ENCODE peak calls at places on chromosome 3, in seven cellular contexts. O is IMR-90, Q is Panc1, Z is omental fat pad, U is pancreas, T is spleen, B is AG04449. K is an unnamed sample.

GRCh38 chr3:156553705-156554356 is 1.1 kb downstream of the SSR3 start:
- DNase-seq in O (peak), Q (no peak), Z (no peak), U (no peak), T (no peak), B (peak), K (peak)

GRCh38 chr3:13772885-13773745 is 106.8 kb downstream of the WNT7A start:
- DNase-seq in O (no peak), Q (no peak), Z (no peak), U (no peak), T (no peak), B (no peak), K (no peak)

GRCh38 chr3:136630911-136631310 is 121.3 kb downstream of the STAG1 start:
- DNase-seq in O (no peak), Q (no peak), Z (no peak), U (no peak), T (no peak), B (no peak), K (no peak)

GRCh38 chr3:136734382-136735070 is 17.7 kb downstream of the STAG1 start:
- DNase-seq in O (no peak), Q (no peak), Z (no peak), U (no peak), T (no peak), B (no peak), K (no peak)

GRCh38 chr3:77825045-77825827 is 785.3 kb downstream of the ROBO2 start:
- DNase-seq in O (peak), Q (no peak), Z (no peak), U (no peak), T (peak), B (peak), K (peak)

GRCh38 chr3:63076357-63076756 is 201.1 kb upstream of the CADPS start:
- DNase-seq in O (no peak), Q (no peak), Z (no peak), U (no peak), T (no peak), B (no peak), K (no peak)

GRCh38 chr3:125024817-125025216 is 31.0 kb downstream of the HEG1 start:
- DNase-seq in O (no peak), Q (no peak), Z (no peak), U (no peak), T (no peak), B (no peak), K (no peak)

GRCh38 chr3:136994772-136995516 is 37.2 kb downstream of the IL20RB start:
- DNase-seq in O (peak), Q (no peak), Z (peak), U (peak), T (no peak), B (peak), K (peak)

GRCh38 chr3:126179825-126180476 is 435 bp downstream of the ALDH1L1 start:
- DNase-seq in O (no peak), Q (no peak), Z (no peak), U (peak), T (no peak), B (no peak), K (no peak)

GRCh38 chr3:59480486-59480995 is 430.7 kb upstream of the CFAP20DC start:
- DNase-seq in O (peak), Q (no peak), Z (no peak), U (no peak), T (no peak), B (no peak), K (peak)

GRCh38 chr3:8529197-8529637 is 27.6 kb downstream of the LMCD1 start:
- DNase-seq in O (peak), Q (no peak), Z (no peak), U (no peak), T (no peak), B (no peak), K (no peak)

GRCh38 chr3:15241341-15241740 is 35.3 kb downstream of the CAPN7 start:
- DNase-seq in O (no peak), Q (no peak), Z (no peak), U (no peak), T (no peak), B (no peak), K (no peak)

GRCh38 chr3:9122732-9123364 is 126.6 kb downstream of the SRGAP3 start:
- DNase-seq in O (no peak), Q (no peak), Z (no peak), U (no peak), T (no peak), B (no peak), K (no peak)

GRCh38 chr3:185677146-185677829 is 91.2 kb downstream of the SENP2 start:
- DNase-seq in O (peak), Q (peak), Z (no peak), U (no peak), T (no peak), B (no peak), K (peak)

GRCh38 chr3:142888484-142889262 is at the start of gene PCOLCE2:
- DNase-seq in O (no peak), Q (no peak), Z (no peak), U (peak), T (peak), B (no peak), K (peak)

GRCh38 chr3:158776531-158776930 is 25.3 kb upstream of the MFSD1 start:
- DNase-seq in O (no peak), Q (no peak), Z (no peak), U (no peak), T (no peak), B (no peak), K (no peak)

GRCh38 chr3:177481329-177481728 is 284.0 kb upstream of the TBL1XR1 start:
- DNase-seq in O (no peak), Q (no peak), Z (no peak), U (no peak), T (no peak), B (no peak), K (no peak)

GRCh38 chr3:170749765-170750477 is 120.1 kb downstream of the RPL22L1 start:
- DNase-seq in O (peak), Q (no peak), Z (no peak), U (no peak), T (no peak), B (no peak), K (no peak)

GRCh38 chr3:196608693-196609092 is 30.8 kb upstream of the NRROS start:
- DNase-seq in O (no peak), Q (no peak), Z (no peak), U (no peak), T (no peak), B (no peak), K (no peak)

GRCh38 chr3:196602673-196603072 is 34.2 kb downstream of the FBXO45 start:
- DNase-seq in O (no peak), Q (no peak), Z (no peak), U (no peak), T (no peak), B (no peak), K (no peak)

GRCh38 chr3:196600359-196600758 is 31.9 kb downstream of the FBXO45 start:
- DNase-seq in O (no peak), Q (no peak), Z (no peak), U (no peak), T (no peak), B (no peak), K (no peak)

GRCh38 chr3:196603683-196604082 is 35.2 kb downstream of the FBXO45 start:
- DNase-seq in O (no peak), Q (no peak), Z (no peak), U (no peak), T (no peak), B (no peak), K (peak)

DNA sequence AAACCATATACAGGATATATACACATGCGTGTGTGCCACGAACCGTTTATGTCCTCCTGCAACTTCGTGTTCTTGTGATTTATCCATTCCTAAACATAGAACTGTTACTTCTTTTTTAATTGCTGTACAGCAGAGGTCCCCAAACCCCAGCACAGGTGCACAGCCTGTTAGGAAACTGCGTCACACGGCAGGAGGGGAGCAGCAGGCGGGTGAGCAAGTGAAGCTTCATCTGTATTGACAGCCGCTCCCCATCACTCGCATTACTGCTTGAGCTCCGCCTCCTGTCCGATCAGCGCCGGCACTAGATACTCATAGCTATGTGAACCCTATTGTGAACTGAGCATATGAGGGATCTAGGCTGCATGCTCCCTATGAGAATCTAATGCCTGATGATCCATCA is 34.9 kb upstream of the NRROS start:
- DNase-seq in O (no peak), Q (no peak), Z (no peak), U (no peak), T (peak), B (no peak), K (no peak)
- TF ChIP-seq CTCF in O (no peak), Q (no peak), Z (no peak), U (no peak), T (no peak), B (no peak), K (no peak)

DNA sequence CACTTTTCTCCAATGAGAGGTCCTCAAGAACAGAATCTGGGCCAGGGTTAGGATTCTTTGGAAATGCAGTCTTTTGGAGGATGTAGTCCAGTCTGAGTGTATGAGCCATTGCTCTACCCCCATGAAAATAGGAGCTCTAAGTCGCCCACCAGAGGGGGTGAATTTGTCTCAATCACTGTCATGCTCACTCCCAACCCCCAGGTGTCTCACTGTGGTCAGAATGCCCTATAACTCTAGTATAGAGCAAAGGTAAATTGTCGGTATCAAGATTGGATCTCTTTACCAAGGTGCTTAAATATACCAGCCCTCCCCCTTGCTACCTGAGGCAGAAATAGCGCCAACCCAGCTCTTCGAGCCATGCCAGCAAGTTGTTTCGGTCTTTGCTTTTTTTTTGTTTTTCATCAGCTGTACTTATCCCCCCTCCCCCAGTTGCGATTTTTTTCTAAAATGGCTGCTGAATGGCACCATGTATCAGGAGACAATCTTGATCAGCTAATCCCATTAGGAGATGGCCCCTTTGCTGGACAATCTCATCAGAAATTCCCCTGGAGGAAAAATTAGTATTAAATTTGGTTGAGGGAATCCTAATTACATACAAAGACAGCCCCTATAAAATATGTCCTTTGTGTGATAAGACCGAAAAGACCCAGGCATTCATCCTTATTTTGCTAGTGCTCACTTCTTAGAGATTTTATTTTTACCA is 130.7 kb downstream of the EBLN2 start:
- DNase-seq in O (no peak), Q (no peak), Z (no peak), U (no peak), T (no peak), B (no peak), K (peak)
- TF ChIP-seq CTCF in O (peak), Q (peak), Z (no peak), U (no peak), T (no peak), B (no peak), K (no peak)

GRCh38 chr3:53818221-53819162 is 27.7 kb downstream of the CHDH start:
- DNase-seq in O (no peak), Q (no peak), Z (no peak), U (peak), T (no peak), B (no peak), K (no peak)
- TF ChIP-seq CTCF in O (no peak), Q (no peak), Z (no peak), U (no peak), T (no peak), B (no peak), K (no peak)

GRCh38 chr3:114252954-114253353 is 15.6 kb upstream of the ZNF80 start:
- DNase-seq in O (no peak), Q (no peak), Z (no peak), U (no peak), T (no peak), B (no peak), K (no peak)

GRCh38 chr3:114253505-114253904 is 16.1 kb upstream of the ZNF80 start:
- DNase-seq in O (no peak), Q (no peak), Z (no peak), U (no peak), T (no peak), B (no peak), K (no peak)
- TF ChIP-seq CTCF in O (no peak), Q (no peak), Z (no peak), U (no peak), T (no peak), B (no peak), K (no peak)

GRCh38 chr3:166420071-166420470 is 582.8 kb upstream of the BCHE start:
- DNase-seq in O (no peak), Q (no peak), Z (no peak), U (no peak), T (no peak), B (no peak), K (no peak)

GRCh38 chr3:166425021-166425420 is 587.8 kb upstream of the BCHE start:
- DNase-seq in O (no peak), Q (no peak), Z (no peak), U (no peak), T (no peak), B (no peak), K (no peak)

DNA sequence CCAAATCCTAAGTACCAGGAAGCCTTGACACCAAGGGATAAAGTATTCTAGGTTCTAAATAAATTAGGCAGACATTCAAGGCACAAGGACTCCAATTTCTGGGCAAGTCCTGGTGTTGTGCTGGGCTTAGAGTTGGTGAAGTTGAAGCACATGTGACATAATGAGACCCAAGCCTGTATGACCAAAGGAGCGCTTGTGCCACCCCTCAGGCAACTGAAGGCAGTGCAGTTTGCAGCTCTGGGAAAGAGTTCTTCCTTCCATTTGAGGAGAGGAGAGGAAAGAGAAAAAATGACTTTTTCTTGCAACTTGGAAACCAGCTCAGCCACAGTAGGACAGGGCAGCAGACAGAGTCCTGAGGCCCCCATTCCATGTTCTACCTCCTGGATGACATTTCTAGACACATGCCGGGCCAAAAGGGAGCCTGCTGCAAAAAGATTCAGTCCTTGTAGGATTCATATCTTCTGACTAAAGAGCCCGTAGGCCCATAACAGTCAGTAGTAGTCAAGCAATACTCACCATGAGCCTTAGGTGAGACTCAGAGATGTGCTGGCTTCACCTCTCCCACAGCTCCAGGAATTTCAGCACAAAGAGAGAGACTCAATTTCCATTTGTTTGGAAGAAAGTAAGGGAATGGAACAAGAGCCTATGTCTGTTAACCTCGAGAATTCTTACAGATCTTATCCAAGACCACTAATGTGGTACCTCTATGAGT is 588.8 kb upstream of the BCHE start:
- DNase-seq in O (no peak), Q (no peak), Z (no peak), U (no peak), T (no peak), B (no peak), K (no peak)
- TF ChIP-seq CTCF in O (no peak), Q (no peak), Z (no peak), U (no peak), T (no peak), B (no peak), K (no peak)

DNA sequence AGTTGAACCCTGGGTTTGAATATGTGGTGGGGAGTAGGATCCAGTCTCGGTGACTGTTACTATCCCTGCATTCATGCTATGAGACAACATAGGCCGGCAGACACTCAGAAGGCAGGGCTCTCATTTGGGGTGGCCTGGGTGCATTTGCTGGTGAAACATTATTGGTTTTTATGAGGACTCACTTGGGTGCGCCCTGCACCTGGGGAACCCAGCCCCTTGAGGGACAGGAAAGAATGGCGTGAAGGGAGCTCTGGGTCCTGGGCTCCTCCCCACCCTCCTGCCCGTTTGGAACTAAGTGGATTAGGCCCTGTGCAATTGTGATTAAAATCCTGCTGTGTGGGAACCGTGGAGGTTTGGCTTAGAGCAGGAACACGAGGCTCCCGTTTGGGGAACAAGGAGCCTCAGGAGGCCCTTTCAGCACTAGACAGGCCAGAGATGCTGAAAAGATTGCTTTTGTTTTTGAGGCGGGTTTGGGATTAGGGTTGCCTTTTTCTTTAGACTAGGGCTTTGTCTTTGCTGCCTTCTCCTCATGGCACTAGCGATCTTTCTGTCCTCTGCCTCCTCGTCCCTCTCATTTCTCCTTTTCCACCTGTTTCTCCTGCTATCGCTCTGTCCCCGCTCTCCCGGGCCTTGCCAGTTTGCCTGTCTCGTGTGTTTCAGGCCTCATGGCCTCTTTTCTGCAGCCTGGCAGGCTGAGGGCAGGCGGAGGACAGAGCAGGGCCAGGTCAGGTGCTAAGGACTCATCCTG is 8.4 kb downstream of the MAPKAPK3 start:
- DNase-seq in O (no peak), Q (no peak), Z (no peak), U (no peak), T (no peak), B (no peak), K (no peak)
- TF ChIP-seq CTCF in O (no peak), Q (no peak), Z (no peak), U (no peak), T (no peak), B (no peak), K (no peak)

GRCh38 chr3:115922681-115923347 is 299.5 kb downstream of the GAP43 start:
- DNase-seq in O (peak), Q (no peak), Z (no peak), U (no peak), T (no peak), B (peak), K (peak)
- TF ChIP-seq CTCF in O (peak), Q (peak), Z (no peak), U (no peak), T (no peak), B (peak), K (peak)